ENCODE peak calls at places on chromosomes 16 and 17, in six cellular contexts. Q, K, I, H, R and O are unnamed samples.

GRCh38 chr16:86509759-86510464 is 415 bp upstream of the FOXF1 start:
- DNase-seq in I (no peak), R (peak), Q (peak), K (no peak), H (peak), O (peak)

GRCh38 chr17:17729620-17730249 is 48.5 kb downstream of the RAI1 start:
- DNase-seq in K (peak), R (no peak), I (peak), H (no peak), Q (no peak), O (no peak)

GRCh38 chr16:69435977-69436729 is 11.7 kb downstream of the CYB5B start:
- DNase-seq in K (no peak), Q (no peak), I (no peak), H (no peak), R (no peak), O (no peak)

GRCh38 chr16:19691161-19691850 is 26.7 kb downstream of the KNOP1 start:
- DNase-seq in H (no peak), R (no peak), I (no peak), Q (no peak), K (no peak), O (peak)

GRCh38 chr16:71923941-71924690 is 28.8 kb downstream of the IST1 start:
- DNase-seq in K (no peak), H (peak), Q (peak), R (no peak), I (no peak), O (peak)

GRCh38 chr16:12079411-12079965 is 103.0 kb downstream of the SNX29 start:
- DNase-seq in K (no peak), H (no peak), Q (no peak), I (no peak), R (no peak), O (no peak)

GRCh38 chr16:75341934-75342811 is 90.7 kb upstream of the BCAR1 start:
- DNase-seq in K (no peak), R (no peak), Q (peak), H (peak), I (peak), O (peak)

GRCh38 chr17:50762177-50762576 is 5.1 kb downstream of the ANKRD40CL start:
- DNase-seq in R (no peak), H (no peak), Q (no peak), I (no peak), K (no peak), O (no peak)

GRCh38 chr16:12426122-12426521 is 377.6 kb downstream of the CPPED1 start:
- DNase-seq in I (no peak), K (no peak), Q (peak), H (no peak), R (no peak), O (no peak)

GRCh38 chr17:13704333-13704732 is 102.6 kb upstream of the HS3ST3A1 start:
- DNase-seq in R (no peak), H (peak), Q (peak), K (no peak), I (no peak), O (no peak)

GRCh38 chr17:45841883-45842525 is 2.7 kb upstream of the SPPL2C start:
- DNase-seq in K (no peak), Q (no peak), I (no peak), H (no peak), R (no peak), O (no peak)

GRCh38 chr17:34416116-34416515 is 53.1 kb upstream of the CCL1 start:
- DNase-seq in R (no peak), H (no peak), K (no peak), I (no peak), Q (no peak), O (no peak)

GRCh38 chr16:4414187-4414909 is 2.0 kb downstream of the CORO7 start:
- DNase-seq in H (no peak), I (no peak), R (no peak), Q (no peak), K (peak), O (no peak)

GRCh38 chr17:76512366-76513305 is 11.4 kb upstream of the RHBDF2 start:
- DNase-seq in K (no peak), R (no peak), Q (no peak), H (no peak), I (no peak), O (no peak)

GRCh38 chr17:35089846-35090193 is 26.3 kb upstream of the RFFL start:
- DNase-seq in Q (no peak), I (no peak), R (no peak), K (peak), H (peak), O (no peak)

GRCh38 chr17:76438906-76439305 is 14.0 kb downstream of the UBE2O start:
- DNase-seq in H (no peak), Q (no peak), K (no peak), R (no peak), I (peak), O (no peak)

GRCh38 chr17:39676198-39676819 is 8.1 kb downstream of the PNMT start:
- DNase-seq in R (no peak), Q (no peak), H (no peak), K (no peak), I (peak), O (no peak)

GRCh38 chr16:49150341-49150740 is 131.3 kb downstream of the CBLN1 start:
- DNase-seq in K (no peak), R (no peak), H (no peak), I (no peak), Q (no peak), O (no peak)

GRCh38 chr17:12107905-12108304 is 87.2 kb downstream of the MAP2K4 start:
- DNase-seq in R (no peak), Q (peak), K (no peak), I (no peak), H (peak), O (no peak)

GRCh38 chr17:1149869-1150268 is 29.9 kb downstream of the ABR start:
- DNase-seq in I (no peak), R (no peak), Q (no peak), K (no peak), H (no peak), O (no peak)

GRCh38 chr17:720706-721539 is 6.3 kb upstream of the VPS53 start:
- DNase-seq in R (no peak), H (no peak), Q (no peak), I (no peak), K (no peak), O (no peak)

GRCh38 chr17:63436523-63437110 is 9.5 kb downstream of the CYB561 start:
- DNase-seq in R (no peak), H (no peak), K (no peak), Q (peak), I (no peak), O (peak)

GRCh38 chr16:47311738-47312505 is 148.9 kb downstream of the ITFG1 start:
- DNase-seq in Q (peak), R (no peak), H (peak), K (no peak), I (peak), O (no peak)

GRCh38 chr16:12406840-12407690 is 396.6 kb downstream of the CPPED1 start:
- DNase-seq in K (no peak), Q (peak), I (no peak), R (no peak), H (peak), O (peak)

GRCh38 chr17:62616993-62617893 is 10.2 kb upstream of the MRC2 start:
- DNase-seq in H (no peak), R (no peak), I (no peak), Q (no peak), K (no peak), O (no peak)

GRCh38 chr17:64773386-64773835 is 111.3 kb upstream of the SMURF2 start:
- DNase-seq in I (no peak), K (no peak), R (no peak), Q (no peak), H (no peak), O (no peak)

GRCh38 chr16:50509521-50510341 is 38.5 kb upstream of the NKD1 start:
- DNase-seq in Q (peak), R (no peak), I (peak), H (peak), K (peak), O (no peak)